ENCODE peak calls at places on chromosomes 13 and 19, in six cellular contexts. F is IMR-90, T is AG04450, V is uterus, B is ascending aorta, K is Peyer's patch. L is an unnamed sample.

GRCh38 chr13:36862722-36863121 is 43.7 kb downstream of the RFXAP start:
- DNase-seq in B (no peak), V (no peak), F (no peak), K (no peak), T (no peak), L (no peak)

GRCh38 chr19:48419158-48419920 is 25.9 kb downstream of the GRIN2D start:
- DNase-seq in T (no peak), V (no peak), F (peak; percentile 42), B (no peak), K (no peak), L (no peak)

GRCh38 chr19:31610036-31610435 is 260.8 kb upstream of the TSHZ3 start:
- DNase-seq in F (no peak), K (no peak), T (no peak), V (no peak), B (no peak), L (no peak)

GRCh38 chr19:31149306-31149975 is 199.8 kb downstream of the TSHZ3 start:
- DNase-seq in T (no peak), V (no peak), B (no peak), K (no peak), F (peak; percentile 8), L (no peak)

GRCh38 chr19:55173717-55174409 is 6.2 kb downstream of the SYT5 start:
- DNase-seq in B (no peak), K (peak; percentile 63), V (peak; percentile 50), T (no peak), F (peak; percentile 43), L (no peak)

GRCh38 chr13:107457686-107458085 is 757.6 kb downstream of the LIG4 start:
- DNase-seq in T (no peak), F (no peak), V (no peak), B (no peak), K (no peak), L (no peak)

GRCh38 chr13:59674616-59675015 is 489.1 kb downstream of the DIAPH3 start:
- DNase-seq in V (no peak), B (no peak), F (no peak), T (no peak), K (no peak), L (no peak)

GRCh38 chr13:64529874-64530485 is 2700.2 kb downstream of the PCDH9 start:
- DNase-seq in B (no peak), T (no peak), K (no peak), F (no peak), V (no peak), L (no peak)

GRCh38 chr13:46369506-46370268 is 17.4 kb downstream of the RUBCNL start:
- DNase-seq in B (no peak), K (no peak), F (peak; percentile 68), V (no peak), T (peak; percentile 43), L (no peak)

GRCh38 chr13:66926851-66927524 is 303.1 kb downstream of the PCDH9 start:
- DNase-seq in V (no peak), F (peak; percentile 37), T (no peak), K (no peak), B (no peak), L (no peak)

GRCh38 chr13:82245860-82246259 is 1636.4 kb downstream of the SLITRK1 start:
- DNase-seq in K (no peak), V (no peak), T (no peak), F (no peak), B (no peak), L (no peak)

GRCh38 chr13:75196112-75196855 is 285.7 kb downstream of the TBC1D4 start:
- DNase-seq in T (no peak), V (no peak), B (no peak), K (no peak), F (peak; percentile 8), L (no peak)

GRCh38 chr19:940591-941291 is 14.9 kb downstream of the ARID3A start:
- DNase-seq in T (peak; percentile 49), F (peak; percentile 57), K (peak; percentile 94), B (peak; percentile 63), V (peak; percentile 56), L (no peak)

GRCh38 chr19:22814124-22814523 is 18.0 kb upstream of the ZNF723 start:
- DNase-seq in B (no peak), T (no peak), V (no peak), F (no peak), K (no peak), L (no peak)

GRCh38 chr13:46181799-46182490 is at the start of gene LCP1:
- DNase-seq in K (no peak), V (no peak), T (no peak), F (no peak), B (no peak), L (no peak)

GRCh38 chr13:19791953-19792537 is 9.3 kb upstream of the PSPC1 start:
- DNase-seq in F (no peak), K (no peak), V (no peak), B (no peak), T (no peak), L (no peak)

GRCh38 chr13:110493161-110493593 is 68.3 kb downstream of the RAB20 start:
- DNase-seq in V (no peak), K (no peak), T (no peak), B (no peak), F (no peak), L (no peak)
- H3K4me3 ChIP-seq in V (no peak overlapping the region), K (no peak overlapping the region), T (no peak overlapping the region), B (no peak overlapping the region), F (no peak overlapping the region), L (no peak overlapping the region)

GRCh38 chr13:39656325-39656677 is 839 bp downstream of the COG6 start:
- DNase-seq in F (peak; percentile 5), V (no peak), B (no peak), K (no peak), T (no peak), L (no peak)
- H3K4me3 ChIP-seq in F (peak overlapping the region; percentile 95), V (peak overlapping the region; percentile 64), B (peak overlapping the region; percentile 93), K (peak overlapping the region; percentile 77), T (peak overlapping the region; percentile 93), L (peak overlapping the region; percentile 85)

GRCh38 chr19:4679416-4679815 is 9.3 kb upstream of the MYDGF start:
- DNase-seq in B (no peak), F (no peak), K (no peak), T (no peak), V (no peak), L (no peak)
- H3K4me3 ChIP-seq in B (no peak overlapping the region), F (no peak overlapping the region), K (no peak overlapping the region), T (no peak overlapping the region), V (no peak overlapping the region), L (no peak overlapping the region)

GRCh38 chr13:49258097-49258796 is 10.5 kb downstream of the CDADC1 start:
- DNase-seq in B (no peak), T (no peak), K (no peak), V (no peak), F (no peak), L (no peak)
- H3K4me3 ChIP-seq in B (peak overlapping the region; percentile 25), T (no peak overlapping the region), K (peak overlapping the region; percentile 30), V (no peak overlapping the region), F (no peak overlapping the region), L (no peak overlapping the region)

GRCh38 chr13:98508280-98509074 is 68.4 kb downstream of the STK24 start:
- DNase-seq in T (peak; percentile 30), B (no peak), F (peak; percentile 79), K (no peak), V (no peak), L (no peak)
- H3K4me3 ChIP-seq in T (no peak overlapping the region), B (no peak overlapping the region), F (no peak overlapping the region), K (no peak overlapping the region), V (no peak overlapping the region), L (no peak overlapping the region)

DNA sequence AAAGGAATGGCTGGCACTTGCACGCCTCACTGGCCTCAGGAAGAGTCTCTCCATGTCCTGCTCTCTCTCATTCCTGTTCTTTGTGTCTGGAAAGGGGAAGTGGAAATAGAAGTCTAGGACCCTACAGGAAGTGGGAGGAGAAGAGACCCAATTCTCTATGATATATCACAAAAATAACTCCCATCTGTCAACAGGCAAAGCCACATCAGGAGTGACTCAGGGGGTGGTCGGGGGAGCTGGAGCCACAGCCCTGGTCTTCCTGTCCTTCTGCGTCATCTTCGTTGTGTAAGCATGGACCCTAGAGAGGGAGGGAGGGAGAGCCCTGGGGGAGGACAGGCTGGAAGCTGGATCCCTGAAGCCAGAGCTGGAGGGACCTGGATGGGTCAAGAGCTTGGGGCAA is 3.0 kb downstream of the SIGLEC9 start:
- DNase-seq in B (no peak), T (no peak), K (no peak), V (no peak), F (peak; percentile 47), L (no peak)
- H3K4me3 ChIP-seq in B (peak overlapping the region; percentile 25), T (no peak overlapping the region), K (no peak overlapping the region), V (no peak overlapping the region), F (no peak overlapping the region), L (no peak overlapping the region)

GRCh38 chr13:57633950-57634828 is 2.6 kb downstream of the PCDH17 start:
- DNase-seq in B (no peak), F (no peak), V (no peak), K (peak; percentile 45), T (no peak), L (no peak)
- H3K4me3 ChIP-seq in B (peak overlapping the region; percentile 65), F (no peak overlapping the region), V (peak overlapping the region; percentile 11), K (no peak overlapping the region), T (no peak overlapping the region), L (peak overlapping the region; percentile 71)

GRCh38 chr19:2242092-2242537 is 5.5 kb downstream of the SF3A2 start:
- DNase-seq in B (no peak), V (no peak), F (no peak), T (no peak), K (peak; percentile 77), L (no peak)

GRCh38 chr19:2239173-2239572 is 2.5 kb downstream of the SF3A2 start:
- DNase-seq in B (no peak), K (no peak), F (no peak), T (no peak), V (no peak), L (no peak)

GRCh38 chr19:2242811-2243210 is 6.2 kb downstream of the SF3A2 start:
- DNase-seq in T (no peak), F (no peak), B (no peak), K (no peak), V (no peak), L (no peak)

GRCh38 chr19:2239771-2240770 is 3.4 kb downstream of the SF3A2 start:
- DNase-seq in T (no peak), F (peak; percentile 48), V (no peak), K (no peak), B (no peak), L (no peak)

GRCh38 chr19:2240881-2241760 is 4.5 kb downstream of the SF3A2 start:
- DNase-seq in K (no peak), F (no peak), T (no peak), V (no peak), B (no peak), L (no peak)
- H3K4me3 ChIP-seq in K (no peak overlapping the region), F (no peak overlapping the region), T (peak overlapping the region; percentile 4), V (no peak overlapping the region), B (peak overlapping the region; percentile 68), L (peak overlapping the region; percentile 60)

GRCh38 chr19:45206328-45206727 is 27.7 kb downstream of the BLOC1S3 start:
- DNase-seq in T (no peak), V (no peak), B (no peak), K (no peak), F (no peak), L (no peak)

GRCh38 chr19:45202637-45203036 is 24.1 kb downstream of the BLOC1S3 start:
- DNase-seq in K (no peak), V (no peak), T (no peak), F (no peak), B (no peak), L (no peak)

GRCh38 chr19:45195764-45196163 is 17.2 kb downstream of the BLOC1S3 start:
- DNase-seq in T (no peak), B (no peak), F (peak; percentile 60), V (no peak), K (no peak), L (no peak)

GRCh38 chr19:45205810-45206209 is 27.2 kb downstream of the BLOC1S3 start:
- DNase-seq in B (no peak), T (no peak), F (no peak), K (no peak), V (no peak), L (no peak)

GRCh38 chr19:45200614-45201013 is 22.0 kb downstream of the BLOC1S3 start:
- DNase-seq in B (no peak), V (no peak), K (no peak), T (no peak), F (peak; percentile 57), L (no peak)
- H3K4me3 ChIP-seq in B (no peak overlapping the region), V (no peak overlapping the region), K (no peak overlapping the region), T (no peak overlapping the region), F (no peak overlapping the region), L (no peak overlapping the region)